ENCODE peak calls at places on chromosomes 5 and 9, in four cellular contexts. V is WTC11, P is HEK293T, Q is HepG2. N is an unnamed sample.

GRCh38 chr5:143865421-143865820 is 53.5 kb downstream of the HMHB1 start:
- DNase-seq in V (no peak), P (no peak), Q (no peak), N (no peak)

GRCh38 chr9:126066131-126066530 is 260.5 kb upstream of the MVB12B start:
- DNase-seq in V (no peak), P (no peak), Q (no peak), N (no peak)

GRCh38 chr5:27652505-27652904 is 614.1 kb upstream of the CDH9 start:
- DNase-seq in V (no peak), P (no peak), Q (peak; percentile 17), N (no peak)

GRCh38 chr9:137313956-137314560 is 12.0 kb upstream of the NRARP start:
- DNase-seq in V (no peak), P (no peak), Q (no peak), N (peak; percentile 10)

GRCh38 chr5:76813982-76814562 is 4.8 kb upstream of the F2RL1 start:
- DNase-seq in V (no peak), P (no peak), Q (peak; percentile 43), N (no peak)

GRCh38 chr5:107812570-107813141 is 141.9 kb upstream of the EFNA5 start:
- DNase-seq in V (no peak), P (no peak), Q (no peak), N (no peak)

GRCh38 chr5:119614838-119615237 is 14.5 kb upstream of the FAM170A start:
- DNase-seq in V (no peak), P (no peak), Q (no peak), N (no peak)

GRCh38 chr5:135625486-135625885 is 46.7 kb upstream of the CXCL14 start:
- DNase-seq in V (no peak), P (no peak), Q (no peak), N (no peak)

GRCh38 chr9:120974921-120975320 is 48.3 kb upstream of the TRAF1 start:
- DNase-seq in V (no peak), P (no peak), Q (no peak), N (no peak)

GRCh38 chr9:87614402-87614801 is 111.5 kb upstream of the CTSL start:
- DNase-seq in V (no peak), P (no peak), Q (no peak), N (no peak)

GRCh38 chr9:5629312-5630037 is 568 bp downstream of the RIC1 start:
- DNase-seq in V (peak; percentile 42), P (peak; percentile 17), Q (no peak), N (peak; percentile 26)

GRCh38 chr5:78540335-78541057 is 108.1 kb downstream of the LHFPL2 start:
- DNase-seq in V (no peak), P (no peak), Q (no peak), N (no peak)

GRCh38 chr9:124188331-124189110 is 69.2 kb upstream of the NEK6 start:
- DNase-seq in V (no peak), P (no peak), Q (no peak), N (no peak)

GRCh38 chr5:127229185-127229889 is 61.3 kb upstream of the MEGF10 start:
- DNase-seq in V (peak; percentile 68), P (no peak), Q (no peak), N (peak; percentile 9)

GRCh38 chr5:154355141-154355611 is 90.6 kb upstream of the SAP30L start:
- DNase-seq in V (no peak), P (no peak), Q (peak; percentile 58), N (peak; percentile 70)

GRCh38 chr9:22232971-22233370 is 213.7 kb upstream of the DMRTA1 start:
- DNase-seq in V (no peak), P (no peak), Q (no peak), N (no peak)

GRCh38 chr5:103499236-103499635 is 63.4 kb downstream of the NUDT12 start:
- DNase-seq in V (no peak), P (no peak), Q (no peak), N (no peak)

GRCh38 chr9:127548352-127548878 is 63.7 kb upstream of the STXBP1 start:
- DNase-seq in V (no peak), P (no peak), Q (peak; percentile 77), N (no peak)

GRCh38 chr5:115389074-115389798 is 92.8 kb upstream of the CCDC112 start:
- DNase-seq in V (no peak), P (no peak), Q (no peak), N (no peak)

GRCh38 chr5:44246986-44247385 is 142.2 kb downstream of the FGF10 start:
- DNase-seq in V (no peak), P (no peak), Q (no peak), N (no peak)

GRCh38 chr9:22105005-22105722 is 96.1 kb upstream of the CDKN2B start:
- DNase-seq in V (no peak), P (no peak), Q (no peak), N (no peak)

GRCh38 chr5:71946631-71947030 is 160.6 kb upstream of the MAP1B start:
- DNase-seq in V (no peak), P (no peak), Q (no peak), N (no peak)

GRCh38 chr9:17761984-17762676 is 183.3 kb downstream of the SH3GL2 start:
- DNase-seq in V (no peak), P (no peak), Q (no peak), N (no peak)

GRCh38 chr9:89865981-89866380 is 261.2 kb downstream of the GADD45G start:
- DNase-seq in V (no peak), P (no peak), Q (no peak), N (no peak)

GRCh38 chr5:157253547-157253946 is 12.4 kb upstream of the CYFIP2 start:
- DNase-seq in V (peak; percentile 71), P (peak; percentile 72), Q (peak; percentile 35), N (peak; percentile 59)

GRCh38 chr5:152271420-152271819 is 133.7 kb downstream of the NMUR2 start:
- DNase-seq in V (peak; percentile 22), P (peak; percentile 21), Q (peak; percentile 23), N (no peak)

GRCh38 chr9:4180907-4181605 is 118.8 kb downstream of the GLIS3 start:
- DNase-seq in V (no peak), P (no peak), Q (no peak), N (no peak)

DNA sequence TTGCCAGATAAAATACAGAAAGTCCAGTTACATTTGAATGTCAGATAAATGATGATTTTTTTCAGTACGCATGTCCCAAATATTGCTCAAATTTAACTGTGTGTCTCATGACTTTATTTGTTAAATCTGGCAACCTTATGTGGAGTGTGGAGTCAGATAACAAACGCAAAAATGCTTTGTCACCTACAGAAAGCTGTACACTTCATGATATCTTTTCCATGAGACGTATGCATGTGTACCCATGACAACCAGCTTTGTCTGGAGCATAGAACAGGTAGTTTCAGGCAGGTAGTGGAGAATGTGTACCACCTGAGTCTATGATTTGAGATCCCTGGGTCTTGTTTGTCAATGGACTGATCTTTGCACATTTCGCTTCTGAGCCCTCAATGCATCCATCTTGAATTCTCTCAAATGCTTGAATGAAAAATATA is 105.5 kb upstream of the CPEB4 start:
- DNase-seq in V (no peak), P (no peak), Q (no peak), N (peak; percentile 53)
- TF ChIP-seq ELF4 in V (no peak), P (no peak), Q (no peak), N (no peak)

GRCh38 chr9:135580664-135581380 is 19.3 kb downstream of the PAEP start:
- DNase-seq in V (no peak), P (no peak), Q (no peak), N (no peak)
- TF ChIP-seq ELF4 in V (no peak), P (no peak), Q (no peak), N (no peak)

DNA sequence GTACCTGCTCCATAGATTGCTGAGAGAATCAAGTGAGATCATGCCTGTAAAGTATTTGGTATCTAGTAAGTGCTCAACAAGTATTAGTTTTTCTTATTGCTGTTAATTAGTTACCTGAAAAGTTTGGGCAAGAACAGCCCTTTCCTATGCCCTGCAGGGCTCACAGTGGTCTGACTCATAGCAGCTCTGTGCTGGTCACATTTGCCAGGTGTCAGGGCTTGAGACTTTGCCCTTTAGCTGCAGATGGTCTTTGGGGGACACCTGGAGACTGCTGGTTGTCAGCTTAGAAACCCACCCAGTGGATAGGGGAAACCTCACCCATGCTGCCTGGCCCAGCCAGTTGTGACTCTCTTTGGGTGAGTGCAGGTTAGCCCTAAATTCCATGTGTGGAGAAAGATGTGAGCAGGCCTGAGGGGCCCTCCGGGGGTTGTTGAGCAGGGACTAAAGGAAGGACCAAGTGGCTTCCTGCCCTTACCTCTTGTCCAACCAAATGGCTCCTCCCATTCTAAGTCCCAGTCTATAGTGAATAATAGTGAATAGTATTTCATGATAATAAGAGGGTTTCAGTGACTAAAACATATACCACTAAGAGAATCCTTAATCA is 9.0 kb downstream of the COL27A1 start:
- DNase-seq in V (no peak), P (no peak), Q (no peak), N (no peak)
- TF ChIP-seq ELF4 in V (no peak), P (no peak), Q (no peak), N (no peak)

GRCh38 chr9:35115680-35116538 is at the start of gene ATOSB:
- DNase-seq in V (peak; percentile 100), P (peak; percentile 89), Q (peak; percentile 90), N (peak; percentile 84)

GRCh38 chr9:35114113-35114847 is 1.4 kb downstream of the ATOSB start:
- DNase-seq in V (peak; percentile 89), P (peak; percentile 43), Q (peak; percentile 31), N (peak; percentile 90)

GRCh38 chr9:35116539-35116897 is 856 bp upstream of the ATOSB start:
- DNase-seq in V (no peak), P (no peak), Q (no peak), N (no peak)

GRCh38 chr9:35116898-35117551 is 1.4 kb upstream of the ATOSB start:
- DNase-seq in V (peak; percentile 92), P (peak; percentile 80), Q (peak; percentile 86), N (peak; percentile 71)

DNA sequence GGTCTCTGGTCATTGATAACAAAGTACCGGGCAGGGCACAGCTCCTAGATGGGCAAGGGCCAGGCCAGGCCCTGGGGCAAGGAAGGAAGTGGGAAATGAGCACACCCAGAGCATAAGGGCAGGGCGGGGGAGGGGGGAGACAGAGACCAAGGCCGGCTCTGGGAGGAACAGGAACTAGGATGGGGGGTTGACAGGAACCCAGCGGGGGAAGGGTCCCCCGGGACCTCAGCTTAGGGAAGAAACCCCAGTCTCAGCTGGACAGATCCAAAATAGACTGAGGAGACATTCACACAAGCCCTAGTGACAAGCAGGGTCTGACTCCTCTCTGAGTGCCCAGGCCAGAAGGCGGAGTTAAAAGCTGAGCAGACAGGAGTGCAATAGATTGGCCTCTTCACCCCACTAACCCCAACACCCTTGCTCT is 731 bp downstream of the ATOSB start:
- DNase-seq in V (no peak), P (no peak), Q (no peak), N (no peak)
- TF ChIP-seq ELF4 in V (no peak), P (no peak), Q (no peak), N (no peak)